ENCODE peak calls at places on chromosomes 5 and 9, in five cellular contexts. One of them, this sample, is unnamed. For H3K79me2, the result is how much of the 10 kb centered on the place peaks cover.

GRCh38 chr9:15144567-15145174 is 162.3 kb downstream of the TTC39B start:
- DNase-seq in H1: no peak
- DNase-seq in HCT116: peak
- DNase-seq in HepG2: no peak
- DNase-seq in K562: no peak
- DNase-seq in this sample: no peak

GRCh38 chr5:35035271-35035670 is 12.5 kb downstream of the AGXT2 start:
- DNase-seq in K562: no peak
- DNase-seq in HepG2: no peak
- DNase-seq in H1: no peak
- DNase-seq in HCT116: no peak
- DNase-seq in this sample: no peak

GRCh38 chr5:125148706-125149105 is 402.3 kb upstream of the ZNF608 start:
- DNase-seq in HCT116: no peak
- DNase-seq in K562: no peak
- DNase-seq in HepG2: no peak
- DNase-seq in H1: no peak
- DNase-seq in this sample: no peak

GRCh38 chr9:113187935-113188595 is 33.0 kb downstream of the FKBP15 start:
- DNase-seq in HepG2: peak
- DNase-seq in H1: no peak
- DNase-seq in K562: no peak
- DNase-seq in HCT116: peak
- DNase-seq in this sample: no peak

GRCh38 chr9:128632066-128632465 is 24.6 kb downstream of the DYNC2I2 start:
- DNase-seq in H1: no peak
- DNase-seq in HCT116: no peak
- DNase-seq in HepG2: no peak
- DNase-seq in K562: no peak
- DNase-seq in this sample: no peak

GRCh38 chr5:111931658-111932057 is 174.7 kb upstream of the NREP start:
- DNase-seq in HCT116: no peak
- DNase-seq in K562: no peak
- DNase-seq in HepG2: no peak
- DNase-seq in H1: no peak
- DNase-seq in this sample: no peak

GRCh38 chr5:172364773-172365172 is 81.2 kb upstream of the UBTD2 start:
- DNase-seq in HepG2: no peak
- DNase-seq in K562: no peak
- DNase-seq in HCT116: no peak
- DNase-seq in H1: no peak
- DNase-seq in this sample: no peak

GRCh38 chr5:108818613-108819272 is 71.0 kb downstream of the FER start:
- DNase-seq in H1: no peak
- DNase-seq in HCT116: no peak
- DNase-seq in K562: no peak
- DNase-seq in HepG2: no peak
- DNase-seq in this sample: peak

GRCh38 chr9:120383999-120384924 is 195.7 kb downstream of the CDK5RAP2 start:
- DNase-seq in H1: no peak
- DNase-seq in K562: no peak
- DNase-seq in HCT116: no peak
- DNase-seq in HepG2: peak
- DNase-seq in this sample: no peak

GRCh38 chr5:61667523-61668229 is 335.6 kb downstream of the ZSWIM6 start:
- DNase-seq in H1: no peak
- DNase-seq in HCT116: no peak
- DNase-seq in HepG2: no peak
- DNase-seq in K562: no peak
- DNase-seq in this sample: no peak

GRCh38 chr5:138582959-138583358 is 7.8 kb upstream of the HSPA9 start:
- DNase-seq in H1: no peak
- DNase-seq in K562: no peak
- DNase-seq in HCT116: no peak
- DNase-seq in HepG2: no peak
- DNase-seq in this sample: no peak

GRCh38 chr5:66931651-66932050 is 264.9 kb downstream of the CD180 start:
- DNase-seq in HCT116: no peak
- DNase-seq in H1: no peak
- DNase-seq in K562: no peak
- DNase-seq in HepG2: no peak
- DNase-seq in this sample: no peak

GRCh38 chr5:75130818-75131349 is 78.5 kb upstream of the GCNT4 start:
- DNase-seq in HepG2: no peak
- DNase-seq in K562: no peak
- DNase-seq in HCT116: no peak
- DNase-seq in H1: no peak
- DNase-seq in this sample: no peak

GRCh38 chr9:101047848-101048402 is 19.4 kb downstream of the PLPPR1 start:
- DNase-seq in HCT116: no peak
- DNase-seq in H1: no peak
- DNase-seq in K562: no peak
- DNase-seq in HepG2: no peak
- DNase-seq in this sample: no peak

GRCh38 chr9:121201045-121201737 is 478 bp downstream of the RAB14 start:
- DNase-seq in K562: peak
- DNase-seq in HepG2: no peak
- DNase-seq in HCT116: no peak
- DNase-seq in H1: peak
- DNase-seq in this sample: no peak

GRCh38 chr9:764105-764524 is 77.4 kb upstream of the DMRT1 start:
- DNase-seq in H1: peak
- DNase-seq in HepG2: peak
- DNase-seq in K562: peak
- DNase-seq in HCT116: peak
- DNase-seq in this sample: no peak

GRCh38 chr9:130045657-130046450 is 2.9 kb upstream of the FNBP1 start:
- DNase-seq in H1: no peak
- DNase-seq in HepG2: no peak
- DNase-seq in K562: no peak
- DNase-seq in HCT116: no peak
- DNase-seq in this sample: no peak

GRCh38 chr5:96961053-96961452 is 25.2 kb downstream of the LNPEP start:
- DNase-seq in HepG2: no peak
- DNase-seq in H1: no peak
- DNase-seq in K562: no peak
- DNase-seq in HCT116: no peak
- DNase-seq in this sample: peak

GRCh38 chr5:96967400-96967799 is 31.5 kb downstream of the LNPEP start:
- DNase-seq in H1: no peak
- DNase-seq in HCT116: no peak
- DNase-seq in K562: no peak
- DNase-seq in HepG2: no peak
- DNase-seq in this sample: no peak

GRCh38 chr5:96966801-96967200 is 30.9 kb downstream of the LNPEP start:
- DNase-seq in H1: no peak
- DNase-seq in K562: no peak
- DNase-seq in HCT116: no peak
- DNase-seq in HepG2: no peak
- DNase-seq in this sample: no peak

GRCh38 chr5:96962540-96962991 is 26.7 kb downstream of the LNPEP start:
- DNase-seq in HepG2: no peak
- DNase-seq in K562: no peak
- DNase-seq in H1: no peak
- DNase-seq in HCT116: no peak
- DNase-seq in this sample: no peak

GRCh38 chr5:96963267-96963666 is 27.4 kb downstream of the LNPEP start:
- DNase-seq in H1: no peak
- DNase-seq in HCT116: no peak
- DNase-seq in HepG2: no peak
- DNase-seq in K562: peak
- DNase-seq in this sample: peak
- TF ChIP-seq ATF3 in H1: no peak
- TF ChIP-seq ATF3 in HCT116: no peak
- TF ChIP-seq ATF3 in HepG2: no peak
- TF ChIP-seq ATF3 in K562: peak
- TF ChIP-seq ATF3 in this sample: no peak

GRCh38 chr5:60026174-60026573 is 132.6 kb upstream of the PDE4D start:
- DNase-seq in H1: no peak
- DNase-seq in K562: no peak
- DNase-seq in HepG2: no peak
- DNase-seq in HCT116: no peak
- DNase-seq in this sample: no peak
- H3K79me2 ChIP-seq in H1: under half
- H3K79me2 ChIP-seq in K562: under half
- H3K79me2 ChIP-seq in HepG2: under half
- H3K79me2 ChIP-seq in HCT116: under half
- H3K79me2 ChIP-seq in this sample: under half

GRCh38 chr9:114280636-114281315 is 42.1 kb upstream of the ORM1 start:
- DNase-seq in H1: peak
- DNase-seq in HepG2: no peak
- DNase-seq in HCT116: no peak
- DNase-seq in K562: no peak
- DNase-seq in this sample: no peak

GRCh38 chr9:114279693-114280092 is 43.2 kb upstream of the ORM1 start:
- DNase-seq in HepG2: no peak
- DNase-seq in K562: no peak
- DNase-seq in H1: no peak
- DNase-seq in HCT116: no peak
- DNase-seq in this sample: no peak

GRCh38 chr9:114278356-114278755 is 44.5 kb upstream of the ORM1 start:
- DNase-seq in HepG2: no peak
- DNase-seq in K562: no peak
- DNase-seq in HCT116: no peak
- DNase-seq in H1: no peak
- DNase-seq in this sample: no peak

GRCh38 chr9:114276908-114277821 is 45.7 kb upstream of the ORM1 start:
- DNase-seq in H1: peak
- DNase-seq in HepG2: no peak
- DNase-seq in HCT116: no peak
- DNase-seq in K562: no peak
- DNase-seq in this sample: no peak

GRCh38 chr9:114278881-114279570 is 43.9 kb upstream of the ORM1 start:
- DNase-seq in H1: peak
- DNase-seq in HepG2: no peak
- DNase-seq in K562: no peak
- DNase-seq in HCT116: peak
- DNase-seq in this sample: no peak
- TF ChIP-seq ATF3 in H1: no peak
- TF ChIP-seq ATF3 in HepG2: no peak
- TF ChIP-seq ATF3 in K562: no peak
- TF ChIP-seq ATF3 in HCT116: no peak
- TF ChIP-seq ATF3 in this sample: no peak

DNA sequence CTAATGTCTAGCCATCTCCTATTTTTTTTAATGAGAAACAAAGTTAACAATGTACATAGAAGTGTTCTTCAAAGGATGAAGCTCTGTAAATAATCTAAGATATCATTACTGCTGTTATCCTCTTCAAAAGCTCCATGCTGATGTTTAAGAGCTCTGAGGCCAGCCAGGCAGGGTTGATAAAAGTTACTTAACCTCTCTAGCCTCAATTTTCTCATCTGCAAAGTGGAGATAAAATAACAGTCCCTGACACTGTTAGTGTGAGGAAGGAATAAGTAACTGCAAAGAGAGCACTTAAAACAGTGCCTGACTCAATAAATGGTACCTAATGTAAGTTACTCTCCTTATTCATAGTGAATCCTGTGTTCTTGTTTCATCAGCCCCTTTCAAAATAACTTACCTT is 60.1 kb downstream of the LHFPL2 start:
- DNase-seq in H1: no peak
- DNase-seq in HCT116: no peak
- DNase-seq in HepG2: no peak
- DNase-seq in K562: no peak
- DNase-seq in this sample: no peak
- H3K79me2 ChIP-seq in H1: under half
- H3K79me2 ChIP-seq in HCT116: under half
- H3K79me2 ChIP-seq in HepG2: under half
- H3K79me2 ChIP-seq in K562: under half
- H3K79me2 ChIP-seq in this sample: under half

GRCh38 chr5:38782185-38782584 is 63.6 kb upstream of the OSMR start:
- DNase-seq in HepG2: no peak
- DNase-seq in K562: no peak
- DNase-seq in H1: no peak
- DNase-seq in HCT116: no peak
- DNase-seq in this sample: no peak

GRCh38 chr5:38777111-38777510 is 68.7 kb upstream of the OSMR start:
- DNase-seq in H1: no peak
- DNase-seq in HCT116: no peak
- DNase-seq in K562: no peak
- DNase-seq in HepG2: no peak
- DNase-seq in this sample: no peak

GRCh38 chr5:38780316-38780715 is 65.5 kb upstream of the OSMR start:
- DNase-seq in HCT116: no peak
- DNase-seq in HepG2: no peak
- DNase-seq in H1: no peak
- DNase-seq in K562: no peak
- DNase-seq in this sample: no peak

GRCh38 chr5:38783011-38783551 is 62.7 kb upstream of the OSMR start:
- DNase-seq in K562: no peak
- DNase-seq in HepG2: peak
- DNase-seq in H1: no peak
- DNase-seq in HCT116: no peak
- DNase-seq in this sample: no peak

DNA sequence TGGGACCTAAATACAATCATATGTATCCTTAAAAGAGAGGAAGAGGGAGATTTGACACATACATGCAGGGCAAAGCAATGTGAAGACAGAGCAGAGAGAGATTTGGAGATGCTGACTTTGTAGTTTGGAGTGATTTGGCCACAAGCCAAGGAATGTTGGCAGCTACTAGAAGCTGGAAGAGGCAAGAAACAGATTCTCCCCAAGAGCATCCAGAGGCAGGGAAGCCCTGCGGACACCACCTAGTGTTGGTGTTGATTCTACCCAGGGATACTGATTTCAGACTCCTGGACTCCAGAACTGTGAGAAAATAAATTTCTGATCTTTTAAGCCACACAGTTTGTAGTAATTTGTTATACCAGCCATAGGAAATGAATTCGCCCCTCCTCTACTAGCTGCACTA is 64.9 kb upstream of the OSMR start:
- DNase-seq in HCT116: no peak
- DNase-seq in HepG2: no peak
- DNase-seq in K562: no peak
- DNase-seq in H1: no peak
- DNase-seq in this sample: no peak
- TF ChIP-seq ATF3 in HCT116: no peak
- TF ChIP-seq ATF3 in HepG2: no peak
- TF ChIP-seq ATF3 in K562: no peak
- TF ChIP-seq ATF3 in H1: no peak
- TF ChIP-seq ATF3 in this sample: no peak

GRCh38 chr5:149628846-149629388 is 47.6 kb downstream of the ARHGEF37 start:
- DNase-seq in HepG2: no peak
- DNase-seq in H1: no peak
- DNase-seq in HCT116: no peak
- DNase-seq in K562: no peak
- DNase-seq in this sample: no peak
- H3K79me2 ChIP-seq in HepG2: under half
- H3K79me2 ChIP-seq in H1: under half
- H3K79me2 ChIP-seq in HCT116: under half
- H3K79me2 ChIP-seq in K562: under half
- H3K79me2 ChIP-seq in this sample: under half

This sample was measured in GM12878.